ENCODE peak calls at places on chromosomes 1 and 21, in six cellular contexts. O, D, M, V, W and I are unnamed samples.

GRCh38 chr1:43993206-43993914 is 2.0 kb downstream of the CCDC24 start:
- DNase-seq in O (no peak), D (no peak), M (no peak), V (no peak), W (no peak), I (no peak)

GRCh38 chr1:20102875-20103274 is 16.5 kb downstream of the PLA2G2D start:
- DNase-seq in O (peak; percentile 73), D (no peak), M (no peak), V (no peak), W (no peak), I (peak; percentile 76)

GRCh38 chr1:2468041-2468472 is 8.0 kb upstream of the PLCH2 start:
- DNase-seq in O (no peak), D (peak; percentile 42), M (no peak), V (no peak), W (peak; percentile 22), I (peak; percentile 31)

GRCh38 chr1:29171089-29171488 is 10.6 kb downstream of the SRSF4 start:
- DNase-seq in O (peak; percentile 58), D (peak; percentile 30), M (no peak), V (no peak), W (no peak), I (peak; percentile 53)

GRCh38 chr1:225998560-225999226 is 450 bp downstream of the SDE2 start:
- DNase-seq in O (peak; percentile 41), D (peak; percentile 25), M (peak; percentile 24), V (no peak), W (no peak), I (peak; percentile 18)

GRCh38 chr1:5658340-5659316 is 333.6 kb downstream of the NPHP4 start:
- DNase-seq in O (no peak), D (no peak), M (no peak), V (no peak), W (no peak), I (no peak)

GRCh38 chr1:112702067-112702395 is 4.9 kb downstream of the RHOC start:
- DNase-seq in O (no peak), D (no peak), M (no peak), V (peak; percentile 16), W (no peak), I (no peak)

GRCh38 chr1:169890761-169891538 is 2.7 kb downstream of the SCYL3 start:
- DNase-seq in O (no peak), D (peak; percentile 51), M (peak; percentile 60), V (no peak), W (no peak), I (no peak)

GRCh38 chr1:8350914-8351684 is 33.2 kb downstream of the SLC45A1 start:
- DNase-seq in O (no peak), D (no peak), M (no peak), V (peak; percentile 25), W (no peak), I (no peak)

GRCh38 chr1:101520302-101520701 is 283.5 kb downstream of the S1PR1 start:
- DNase-seq in O (peak; percentile 45), D (peak; percentile 42), M (peak; percentile 63), V (no peak), W (peak; percentile 22), I (peak; percentile 63)

GRCh38 chr1:59317343-59317742 is 20.4 kb downstream of the FGGY start:
- DNase-seq in O (no peak), D (no peak), M (no peak), V (no peak), W (no peak), I (no peak)

GRCh38 chr1:68339505-68339904 is 107.2 kb upstream of the WLS start:
- DNase-seq in O (peak; percentile 60), D (peak; percentile 63), M (no peak), V (no peak), W (no peak), I (peak; percentile 81)

GRCh38 chr1:179706339-179706941 is 36.7 kb upstream of the FAM163A start:
- DNase-seq in O (peak; percentile 64), D (peak; percentile 75), M (peak; percentile 79), V (no peak), W (peak; percentile 67), I (peak; percentile 83)

GRCh38 chr21:37073417-37074194 is 552 bp downstream of the TTC3 start:
- DNase-seq in O (peak; percentile 45), D (peak; percentile 52), M (peak; percentile 71), V (no peak), W (peak; percentile 54), I (peak; percentile 28)

GRCh38 chr1:181416268-181416855 is 67.0 kb upstream of the CACNA1E start:
- DNase-seq in O (no peak), D (no peak), M (no peak), V (no peak), W (no peak), I (no peak)

GRCh38 chr1:56798053-56798471 is 21.1 kb downstream of the FYB2 start:
- DNase-seq in O (peak; percentile 53), D (no peak), M (no peak), V (no peak), W (no peak), I (peak; percentile 25)

GRCh38 chr1:211326528-211327340 is at the start of gene TRAF5:
- DNase-seq in O (peak; percentile 60), D (peak; percentile 65), M (peak; percentile 78), V (peak; percentile 49), W (peak; percentile 72), I (peak; percentile 56)

GRCh38 chr1:112357467-112357866 is 38.5 kb upstream of the CTTNBP2NL start:
- DNase-seq in O (no peak), D (no peak), M (no peak), V (no peak), W (no peak), I (no peak)

GRCh38 chr1:192879416-192879815 is 70.6 kb downstream of the RGS2 start:
- DNase-seq in O (no peak), D (peak; percentile 14), M (no peak), V (no peak), W (no peak), I (peak; percentile 24)

GRCh38 chr1:203626910-203627246 is 246 bp downstream of the ATP2B4 start:
- DNase-seq in O (no peak), D (no peak), M (no peak), V (peak; percentile 58), W (no peak), I (no peak)

GRCh38 chr1:7298749-7299151 is 472.3 kb upstream of the VAMP3 start:
- DNase-seq in O (peak; percentile 50), D (no peak), M (no peak), V (no peak), W (no peak), I (peak; percentile 85)

GRCh38 chr1:66503841-66504470 is 30.0 kb upstream of the SGIP1 start:
- DNase-seq in O (peak; percentile 81), D (peak; percentile 59), M (peak; percentile 66), V (peak; percentile 43), W (peak; percentile 61), I (peak; percentile 91)

GRCh38 chr1:212754715-212755114 is 36.9 kb downstream of the NSL1 start:
- DNase-seq in O (no peak), D (no peak), M (no peak), V (no peak), W (peak; percentile 29), I (peak; percentile 35)

GRCh38 chr1:22778408-22778807 is 67.8 kb downstream of the EPHB2 start:
- DNase-seq in O (no peak), D (no peak), M (no peak), V (no peak), W (no peak), I (no peak)

GRCh38 chr1:217506878-217507277 is 124.0 kb downstream of the GPATCH2 start:
- DNase-seq in O (no peak), D (no peak), M (no peak), V (no peak), W (no peak), I (no peak)

GRCh38 chr1:184387871-184388670 is 1.2 kb downstream of the C1orf21 start:
- DNase-seq in O (peak; percentile 88), D (peak; percentile 32), M (peak; percentile 24), V (peak; percentile 44), W (peak; percentile 68), I (peak; percentile 66)

GRCh38 chr1:110464340-110464739 is 13.4 kb downstream of the PROK1 start:
- DNase-seq in O (peak; percentile 52), D (no peak), M (no peak), V (no peak), W (no peak), I (peak; percentile 49)

GRCh38 chr1:68495532-68495931 is 1.4 kb downstream of the DEPDC1 start:
- DNase-seq in O (peak; percentile 25), D (no peak), M (no peak), V (no peak), W (no peak), I (no peak)

GRCh38 chr1:183185941-183186490 is at the start of gene LAMC2:
- DNase-seq in O (no peak), D (no peak), M (no peak), V (no peak), W (no peak), I (peak; percentile 25)
- TF ChIP-seq CTCF in O (no peak), D (no peak), M (no peak), V (no peak), W (no peak), I (no peak)

GRCh38 chr1:15101801-15102200 is 51.7 kb upstream of the TMEM51 start:
- DNase-seq in O (no peak), D (no peak), M (no peak), V (no peak), W (no peak), I (no peak)

GRCh38 chr1:15100369-15101111 is 53.0 kb upstream of the TMEM51 start:
- DNase-seq in O (peak; percentile 35), D (peak; percentile 50), M (peak; percentile 68), V (peak; percentile 38), W (peak; percentile 55), I (peak; percentile 46)

GRCh38 chr1:15101112-15101760 is 52.3 kb upstream of the TMEM51 start:
- DNase-seq in O (no peak), D (no peak), M (no peak), V (no peak), W (no peak), I (no peak)

GRCh38 chr1:15098366-15099125 is 55.0 kb upstream of the TMEM51 start:
- DNase-seq in O (no peak), D (no peak), M (no peak), V (no peak), W (no peak), I (no peak)

GRCh38 chr1:15099441-15100137 is 54.0 kb upstream of the TMEM51 start:
- DNase-seq in O (no peak), D (no peak), M (no peak), V (no peak), W (no peak), I (no peak)
- H3K4me3 ChIP-seq in O (no peak overlapping the region), D (no peak overlapping the region), M (no peak overlapping the region), V (no peak overlapping the region), W (no peak overlapping the region), I (no peak overlapping the region)

DNA sequence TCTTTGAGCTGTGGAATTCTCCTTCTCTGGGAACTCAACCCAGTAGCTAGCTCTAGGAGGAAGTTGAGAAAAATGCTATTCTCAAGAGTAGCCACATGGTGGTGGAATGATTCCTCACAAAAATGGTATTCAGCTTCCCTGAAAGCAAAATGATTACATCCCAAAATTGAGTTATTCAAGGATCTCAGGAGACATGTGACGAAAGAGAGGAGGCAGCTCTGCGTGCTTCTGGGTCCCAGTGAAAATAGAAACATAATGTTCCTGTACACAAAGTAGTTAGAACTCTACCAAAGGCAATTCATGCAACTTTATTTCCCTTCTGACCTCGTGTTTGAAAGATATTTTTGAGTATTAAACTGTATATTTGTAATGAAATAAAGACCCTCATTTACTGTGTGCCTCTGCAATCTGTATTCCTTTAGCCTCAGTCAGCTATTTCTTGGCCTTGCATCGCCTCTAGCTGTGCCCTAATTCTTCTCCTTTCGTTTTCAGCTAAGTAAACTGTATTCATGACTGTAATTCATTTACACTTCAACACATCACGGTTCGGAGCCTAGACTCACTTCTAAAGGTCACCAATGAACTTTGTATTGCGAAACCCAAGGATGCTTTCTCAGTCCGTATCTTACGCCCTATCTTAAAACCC is 167.3 kb downstream of the FASLG start:
- DNase-seq in O (peak; percentile 92), D (peak; percentile 55), M (peak; percentile 21), V (peak; percentile 54), W (peak; percentile 44), I (peak; percentile 98)
- TF ChIP-seq CTCF in O (peak; percentile 87), D (peak; percentile 49), M (peak; percentile 38), V (peak; percentile 61), W (peak; percentile 75), I (peak; percentile 62)

GRCh38 chr1:42679364-42679983 is 2.7 kb upstream of the YBX1 start:
- DNase-seq in O (peak; percentile 88), D (no peak), M (no peak), V (no peak), W (no peak), I (no peak)
- H3K4me3 ChIP-seq in O (no peak overlapping the region), D (no peak overlapping the region), M (no peak overlapping the region), V (no peak overlapping the region), W (no peak overlapping the region), I (no peak overlapping the region)